ENCODE peak calls at places on chromosome 1, in six cellular contexts. C is BE2C; K is lower lobe of right lung; V is skeletal muscle cell; F is OCI-LY7; Z is activated CD8-positive, alpha-beta memory T cell treated with anti-CD3 and anti-CD28 coated beads, Interleukin-2, amount 50 U/mL, for 48 hours. R is an unnamed sample.

GRCh38 chr1:86200901-86201300 is 44.3 kb upstream of the COL24A1 start:
- DNase-seq in F (no peak), V (no peak), K (no peak), Z (no peak), C (no peak), R (no peak)

GRCh38 chr1:202812176-202813026 is 1.6 kb downstream of the PCAT6 start:
- DNase-seq in Z (peak), K (no peak), C (no peak), V (no peak), F (no peak), R (no peak)

GRCh38 chr1:156086256-156086662 is 4.0 kb upstream of the MEX3A start:
- DNase-seq in C (no peak), V (peak), Z (no peak), F (no peak), K (peak), R (no peak)

GRCh38 chr1:198922638-198923430 is 284.0 kb downstream of the PTPRC start:
- DNase-seq in K (no peak), V (no peak), Z (no peak), F (no peak), C (no peak), R (no peak)

GRCh38 chr1:62076286-62076685 is 118.4 kb upstream of the L1TD1 start:
- DNase-seq in F (no peak), Z (no peak), V (peak), K (no peak), C (peak), R (peak)

GRCh38 chr1:28172690-28173150 is 3.8 kb downstream of the PTAFR start:
- DNase-seq in V (no peak), K (peak), F (peak), C (no peak), Z (peak), R (no peak)

GRCh38 chr1:39115271-39116110 is 89.0 kb upstream of the MACF1 start:
- DNase-seq in K (no peak), V (peak), C (no peak), F (no peak), Z (no peak), R (no peak)

GRCh38 chr1:200099040-200099439 is 71.5 kb downstream of the NR5A2 start:
- DNase-seq in C (no peak), Z (no peak), K (no peak), F (no peak), V (no peak), R (no peak)

GRCh38 chr1:10940451-10940804 is 72.0 kb upstream of the TARDBP start:
- DNase-seq in C (no peak), K (no peak), V (no peak), F (no peak), Z (no peak), R (no peak)

R was measured in NCI-H2227 treated with DMSO at 0.1 percent for 48 hours.